ENCODE peak calls at places on chromosome 16, in nine cellular contexts. C is HL-60; Z is progenitor cell of endocrine pancreas; R is CD8-positive, alpha-beta T cell; D is fibroblast of pulmonary artery; J is nephron progenitor cell; P is neural progenitor cell; E is heart right ventricle; W is bronchial epithelial cell. N is an unnamed sample.

GRCh38 chr16:48272837-48273421 is 25.6 kb upstream of the ABCC11 start:
- DNase-seq in C (no peak), Z (no peak), R (no peak), D (no peak), J (no peak), P (no peak), E (peak; percentile 36), W (no peak), N (no peak)

GRCh38 chr16:12951392-12951791 is 50.0 kb downstream of the SHISA9 start:
- DNase-seq in C (no peak), Z (no peak), R (no peak), D (no peak), J (no peak), P (no peak), E (no peak), W (no peak), N (no peak)

GRCh38 chr16:12062343-12063003 is 85.9 kb downstream of the SNX29 start:
- DNase-seq in C (peak; percentile 73), Z (no peak), R (no peak), D (peak; percentile 84), J (no peak), P (no peak), E (peak; percentile 58), W (peak; percentile 78), N (no peak)

GRCh38 chr16:63702981-63703590 is 1418.8 kb downstream of the CDH11 start:
- DNase-seq in C (no peak), Z (no peak), R (no peak), D (peak; percentile 12), J (no peak), P (peak; percentile 14), E (no peak), W (no peak), N (no peak)

GRCh38 chr16:9900576-9900975 is 281.7 kb downstream of the GRIN2A start:
- DNase-seq in C (no peak), Z (no peak), R (no peak), D (no peak), J (no peak), P (no peak), E (no peak), W (no peak), N (no peak)

GRCh38 chr16:19882641-19883040 is 2.0 kb downstream of the GPRC5B start:
- DNase-seq in C (no peak), Z (no peak), R (no peak), D (no peak), J (no peak), P (peak; percentile 81), E (peak; percentile 16), W (no peak), N (no peak)

GRCh38 chr16:29765167-29766032 is 12.7 kb upstream of the ZG16 start:
- DNase-seq in C (no peak), Z (peak; percentile 44), R (no peak), D (no peak), J (no peak), P (no peak), E (no peak), W (no peak), N (no peak)

GRCh38 chr16:86239381-86239780 is 270.9 kb upstream of the FOXF1 start:
- DNase-seq in C (no peak), Z (no peak), R (no peak), D (no peak), J (no peak), P (no peak), E (no peak), W (no peak), N (peak; percentile 56)

GRCh38 chr16:65774350-65774749 is 592.1 kb upstream of the CDH5 start:
- DNase-seq in C (no peak), Z (no peak), R (no peak), D (no peak), J (no peak), P (no peak), E (no peak), W (no peak), N (no peak)

GRCh38 chr16:55349867-55350266 is 25.9 kb downstream of the IRX6 start:
- DNase-seq in C (no peak), Z (no peak), R (no peak), D (no peak), J (no peak), P (no peak), E (no peak), W (no peak), N (no peak)

GRCh38 chr16:31678649-31679325 is 151.1 kb downstream of the AHSP start:
- DNase-seq in C (no peak), Z (no peak), R (no peak), D (no peak), J (no peak), P (no peak), E (no peak), W (no peak), N (no peak)

GRCh38 chr16:15829460-15829859 is 27.4 kb downstream of the MYH11 start:
- DNase-seq in C (peak; percentile 57), Z (no peak), R (no peak), D (peak; percentile 68), J (no peak), P (peak; percentile 44), E (peak; percentile 48), W (no peak), N (no peak)

GRCh38 chr16:65876624-65877023 is 489.9 kb upstream of the CDH5 start:
- DNase-seq in C (no peak), Z (no peak), R (no peak), D (no peak), J (no peak), P (no peak), E (no peak), W (no peak), N (no peak)

GRCh38 chr16:48959204-48959603 is 322.4 kb downstream of the CBLN1 start:
- DNase-seq in C (no peak), Z (no peak), R (no peak), D (no peak), J (no peak), P (no peak), E (peak; percentile 9), W (peak; percentile 47), N (no peak)

GRCh38 chr16:14307623-14308356 is 236.7 kb downstream of the MRTFB start:
- DNase-seq in C (no peak), Z (no peak), R (no peak), D (no peak), J (no peak), P (no peak), E (peak; percentile 19), W (peak; percentile 28), N (no peak)

GRCh38 chr16:70576431-70577255 is 53.0 kb downstream of the SF3B3 start:
- DNase-seq in C (peak; percentile 40), Z (no peak), R (no peak), D (peak; percentile 83), J (no peak), P (no peak), E (no peak), W (peak; percentile 59), N (no peak)

GRCh38 chr16:12747261-12747660 is 56.4 kb downstream of the CPPED1 start:
- DNase-seq in C (no peak), Z (no peak), R (no peak), D (no peak), J (no peak), P (no peak), E (no peak), W (no peak), N (no peak)

GRCh38 chr16:47507701-47508100 is 46.6 kb downstream of the PHKB start:
- DNase-seq in C (no peak), Z (no peak), R (no peak), D (peak; percentile 8), J (no peak), P (no peak), E (no peak), W (peak; percentile 17), N (no peak)

GRCh38 chr16:83717308-83717707 is 90.5 kb upstream of the HSBP1 start:
- DNase-seq in C (no peak), Z (no peak), R (no peak), D (no peak), J (no peak), P (peak; percentile 57), E (no peak), W (no peak), N (no peak)
- TF ChIP-seq CTCF in C (no peak), Z (no peak), R (no peak), D (no peak), J (no peak), P (peak; percentile 60), E (no peak), W (no peak), N (no peak)

DNA sequence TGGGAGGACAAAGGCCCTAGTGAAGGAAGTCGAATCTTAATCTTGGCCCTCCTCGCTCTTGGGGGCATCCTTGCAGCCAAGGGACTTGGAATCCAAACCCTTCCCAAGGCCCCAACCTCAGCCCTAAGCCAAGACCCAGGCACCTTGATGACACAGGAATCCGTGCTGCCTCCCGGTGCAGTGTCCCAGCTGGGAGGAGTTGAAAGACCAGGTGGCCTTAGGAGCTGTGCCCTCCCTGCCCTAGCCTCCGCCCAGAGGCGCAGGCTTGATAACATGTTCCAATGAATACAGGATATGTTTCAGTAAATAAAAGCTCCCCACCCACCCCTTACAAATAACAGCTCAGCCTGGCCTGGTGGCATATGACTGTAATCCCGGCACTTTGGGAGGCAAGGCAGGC is at the start of gene CHST5:
- DNase-seq in C (no peak), Z (no peak), R (no peak), D (no peak), J (no peak), P (no peak), E (no peak), W (no peak), N (no peak)
- TF ChIP-seq CTCF in C (no peak), Z (no peak), R (no peak), D (no peak), J (no peak), P (no peak), E (no peak), W (no peak), N (no peak)

GRCh38 chr16:51084074-51084928 is 66.8 kb downstream of the SALL1 start:
- DNase-seq in C (no peak), Z (no peak), R (no peak), D (peak; percentile 12), J (no peak), P (no peak), E (no peak), W (no peak), N (no peak)
- TF ChIP-seq CTCF in C (no peak), Z (no peak), R (no peak), D (no peak), J (no peak), P (no peak), E (no peak), W (no peak), N (no peak)

GRCh38 chr16:85113168-85113733 is 979 bp upstream of the CIBAR2 start:
- DNase-seq in C (no peak), Z (no peak), R (no peak), D (no peak), J (no peak), P (no peak), E (no peak), W (no peak), N (no peak)

GRCh38 chr16:85113913-85114312 is 1.6 kb upstream of the CIBAR2 start:
- DNase-seq in C (no peak), Z (no peak), R (no peak), D (no peak), J (no peak), P (no peak), E (no peak), W (no peak), N (no peak)

GRCh38 chr16:85117418-85117817 is 5.1 kb upstream of the CIBAR2 start:
- DNase-seq in C (no peak), Z (no peak), R (no peak), D (no peak), J (no peak), P (no peak), E (no peak), W (no peak), N (no peak)

GRCh38 chr16:85112364-85112763 is at the start of gene CIBAR2:
- DNase-seq in C (no peak), Z (no peak), R (no peak), D (no peak), J (peak; percentile 57), P (peak; percentile 76), E (no peak), W (no peak), N (no peak)

GRCh38 chr16:85114909-85115567 is 2.8 kb upstream of the CIBAR2 start:
- DNase-seq in C (peak; percentile 76), Z (peak; percentile 95), R (peak; percentile 81), D (peak; percentile 84), J (peak; percentile 99), P (peak; percentile 84), E (peak; percentile 89), W (peak; percentile 62), N (peak; percentile 96)
- TF ChIP-seq CTCF in C (peak; percentile 93), Z (peak; percentile 92), R (peak; percentile 88), D (peak; percentile 95), J (peak; percentile 97), P (peak; percentile 95), E (peak; percentile 95), W (peak; percentile 98), N (peak; percentile 92)